ENCODE peak calls at places on chromosome 13, in five cellular contexts. D is ureter; O is T-helper 17 cell; C is stimulated activated CD4-positive, alpha-beta T cell treated with anti-CD3 and anti-CD28 coated beads, Interleukin-1b, Interleukin-23, amount 100 ng/mL, for 24 hours; P is B cell. G is an unnamed sample.

GRCh38 chr13:105464249-105464648 is 1071.2 kb downstream of the EFNB2 start:
- DNase-seq in O (no peak), C (no peak), P (no peak), D (no peak), G (no peak)

GRCh38 chr13:32617112-32617511 is 30.9 kb downstream of the PDS5B start:
- DNase-seq in D (no peak), C (no peak), P (no peak), O (no peak), G (no peak)

GRCh38 chr13:99647593-99647980 is 146.3 kb downstream of the TM9SF2 start:
- DNase-seq in O (no peak), C (no peak), D (no peak), P (no peak), G (no peak)

GRCh38 chr13:90594694-90595093 is 752.8 kb upstream of the MIR17HG start:
- DNase-seq in C (no peak), O (no peak), D (no peak), P (no peak), G (peak)

GRCh38 chr13:29878101-29878500 is 27.7 kb upstream of the UBL3 start:
- DNase-seq in P (no peak), O (no peak), C (no peak), D (no peak), G (no peak)

GRCh38 chr13:40790232-40790631 is 821 bp downstream of the SLC25A15 start:
- DNase-seq in D (no peak), P (no peak), O (no peak), C (no peak), G (no peak)

GRCh38 chr13:112351825-112352224 is 24.3 kb upstream of the SPACA7 start:
- DNase-seq in C (no peak), O (no peak), D (no peak), P (no peak), G (no peak)

GRCh38 chr13:91574756-91575155 is 176.3 kb downstream of the GPC5 start:
- DNase-seq in O (no peak), D (no peak), P (no peak), C (no peak), G (no peak)

GRCh38 chr13:32427852-32428580 is at the start of gene N4BP2L1:
- DNase-seq in P (peak), C (peak), O (peak), D (peak), G (peak)

GRCh38 chr13:75486146-75486545 is 4.2 kb upstream of the TBC1D4 start:
- DNase-seq in O (no peak), D (no peak), C (no peak), P (no peak), G (no peak)